ENCODE peak calls at places on chromosomes 11 and 22, in nine cellular contexts. One of them, this sample, is unnamed.

GRCh38 chr11:28581286-28582242 is 473.4 kb downstream of the METTL15 start:
- DNase-seq in psoas muscle: no peak
- DNase-seq in natural killer cell: no peak
- DNase-seq in lung: no peak
- DNase-seq in progenitor cell of endocrine pancreas: no peak
- DNase-seq in CD8-positive, alpha-beta T cell: no peak
- DNase-seq in body of pancreas: no peak
- DNase-seq in ovary: no peak
- DNase-seq in PC-9: no peak
- DNase-seq in this sample: no peak

GRCh38 chr11:31233425-31233824 is 136.1 kb downstream of the DCDC1 start:
- DNase-seq in body of pancreas: no peak
- DNase-seq in progenitor cell of endocrine pancreas: no peak
- DNase-seq in ovary: no peak
- DNase-seq in PC-9: no peak
- DNase-seq in psoas muscle: no peak
- DNase-seq in CD8-positive, alpha-beta T cell: no peak
- DNase-seq in lung: no peak
- DNase-seq in natural killer cell: no peak
- DNase-seq in this sample: no peak

GRCh38 chr11:73784734-73785133 is 2.9 kb upstream of the MRPL48 start:
- DNase-seq in progenitor cell of endocrine pancreas: no peak
- DNase-seq in lung: no peak
- DNase-seq in psoas muscle: no peak
- DNase-seq in natural killer cell: no peak
- DNase-seq in CD8-positive, alpha-beta T cell: no peak
- DNase-seq in ovary: no peak
- DNase-seq in PC-9: no peak
- DNase-seq in body of pancreas: no peak
- DNase-seq in this sample: no peak

GRCh38 chr11:8810331-8811301 is 100.4 kb upstream of the AKIP1 start:
- DNase-seq in psoas muscle: peak; percentile 82
- DNase-seq in lung: peak; percentile 74
- DNase-seq in CD8-positive, alpha-beta T cell: no peak
- DNase-seq in progenitor cell of endocrine pancreas: peak; percentile 47
- DNase-seq in natural killer cell: peak; percentile 30
- DNase-seq in body of pancreas: peak; percentile 91
- DNase-seq in ovary: peak; percentile 90
- DNase-seq in PC-9: no peak
- DNase-seq in this sample: peak; percentile 54

GRCh38 chr22:34645375-34645774 is 420.6 kb upstream of the ISX start:
- DNase-seq in progenitor cell of endocrine pancreas: no peak
- DNase-seq in PC-9: no peak
- DNase-seq in natural killer cell: no peak
- DNase-seq in ovary: no peak
- DNase-seq in body of pancreas: no peak
- DNase-seq in lung: no peak
- DNase-seq in psoas muscle: no peak
- DNase-seq in CD8-positive, alpha-beta T cell: no peak
- DNase-seq in this sample: no peak

GRCh38 chr11:73087730-73088129 is 54.4 kb downstream of the FCHSD2 start:
- DNase-seq in PC-9: no peak
- DNase-seq in ovary: no peak
- DNase-seq in psoas muscle: no peak
- DNase-seq in body of pancreas: peak; percentile 16
- DNase-seq in lung: peak; percentile 48
- DNase-seq in natural killer cell: no peak
- DNase-seq in progenitor cell of endocrine pancreas: no peak
- DNase-seq in CD8-positive, alpha-beta T cell: no peak
- DNase-seq in this sample: no peak

GRCh38 chr11:85475637-85476517 is 151.3 kb downstream of the DLG2 start:
- DNase-seq in PC-9: no peak
- DNase-seq in progenitor cell of endocrine pancreas: no peak
- DNase-seq in ovary: no peak
- DNase-seq in lung: no peak
- DNase-seq in psoas muscle: no peak
- DNase-seq in natural killer cell: no peak
- DNase-seq in body of pancreas: no peak
- DNase-seq in CD8-positive, alpha-beta T cell: no peak
- DNase-seq in this sample: no peak

GRCh38 chr11:10050561-10050960 is 243.5 kb downstream of the SBF2 start:
- DNase-seq in natural killer cell: no peak
- DNase-seq in PC-9: peak; percentile 82
- DNase-seq in progenitor cell of endocrine pancreas: no peak
- DNase-seq in psoas muscle: no peak
- DNase-seq in CD8-positive, alpha-beta T cell: no peak
- DNase-seq in lung: no peak
- DNase-seq in body of pancreas: no peak
- DNase-seq in ovary: no peak
- DNase-seq in this sample: no peak

GRCh38 chr11:103546236-103546635 is 437.0 kb downstream of the DYNC2H1 start:
- DNase-seq in body of pancreas: no peak
- DNase-seq in natural killer cell: no peak
- DNase-seq in lung: no peak
- DNase-seq in ovary: no peak
- DNase-seq in CD8-positive, alpha-beta T cell: no peak
- DNase-seq in PC-9: no peak
- DNase-seq in psoas muscle: no peak
- DNase-seq in progenitor cell of endocrine pancreas: no peak
- DNase-seq in this sample: no peak

GRCh38 chr11:35138606-35138948 is 394 bp upstream of the CD44 start:
- DNase-seq in PC-9: no peak
- DNase-seq in natural killer cell: no peak
- DNase-seq in progenitor cell of endocrine pancreas: peak; percentile 11
- DNase-seq in body of pancreas: no peak
- DNase-seq in psoas muscle: no peak
- DNase-seq in lung: no peak
- DNase-seq in CD8-positive, alpha-beta T cell: no peak
- DNase-seq in ovary: no peak
- DNase-seq in this sample: no peak

GRCh38 chr11:34425863-34426262 is 12.9 kb upstream of the CAT start:
- DNase-seq in lung: no peak
- DNase-seq in PC-9: no peak
- DNase-seq in body of pancreas: no peak
- DNase-seq in ovary: no peak
- DNase-seq in CD8-positive, alpha-beta T cell: no peak
- DNase-seq in progenitor cell of endocrine pancreas: no peak
- DNase-seq in psoas muscle: no peak
- DNase-seq in natural killer cell: no peak
- DNase-seq in this sample: no peak

GRCh38 chr11:36300651-36301050 is 4.6 kb downstream of the PRR5L start:
- DNase-seq in progenitor cell of endocrine pancreas: no peak
- DNase-seq in PC-9: no peak
- DNase-seq in CD8-positive, alpha-beta T cell: no peak
- DNase-seq in psoas muscle: peak; percentile 24
- DNase-seq in body of pancreas: peak; percentile 83
- DNase-seq in lung: no peak
- DNase-seq in ovary: peak; percentile 53
- DNase-seq in natural killer cell: no peak
- DNase-seq in this sample: no peak

GRCh38 chr22:44765571-44766285 is 13.4 kb downstream of the ARHGAP8 start:
- DNase-seq in CD8-positive, alpha-beta T cell: no peak
- DNase-seq in natural killer cell: no peak
- DNase-seq in ovary: no peak
- DNase-seq in lung: no peak
- DNase-seq in PC-9: no peak
- DNase-seq in progenitor cell of endocrine pancreas: no peak
- DNase-seq in body of pancreas: peak; percentile 36
- DNase-seq in psoas muscle: peak; percentile 43
- DNase-seq in this sample: no peak

GRCh38 chr22:37224757-37225420 is 12.6 kb upstream of the SSTR3 start:
- DNase-seq in psoas muscle: no peak
- DNase-seq in natural killer cell: no peak
- DNase-seq in CD8-positive, alpha-beta T cell: no peak
- DNase-seq in ovary: no peak
- DNase-seq in PC-9: no peak
- DNase-seq in body of pancreas: no peak
- DNase-seq in progenitor cell of endocrine pancreas: no peak
- DNase-seq in lung: no peak
- DNase-seq in this sample: no peak

GRCh38 chr22:37226514-37226913 is 14.2 kb upstream of the SSTR3 start:
- DNase-seq in CD8-positive, alpha-beta T cell: no peak
- DNase-seq in body of pancreas: no peak
- DNase-seq in ovary: no peak
- DNase-seq in psoas muscle: no peak
- DNase-seq in PC-9: no peak
- DNase-seq in progenitor cell of endocrine pancreas: no peak
- DNase-seq in natural killer cell: no peak
- DNase-seq in lung: no peak
- DNase-seq in this sample: no peak

GRCh38 chr22:37226087-37226486 is 13.8 kb upstream of the SSTR3 start:
- DNase-seq in psoas muscle: no peak
- DNase-seq in body of pancreas: no peak
- DNase-seq in PC-9: no peak
- DNase-seq in CD8-positive, alpha-beta T cell: no peak
- DNase-seq in ovary: no peak
- DNase-seq in progenitor cell of endocrine pancreas: no peak
- DNase-seq in lung: no peak
- DNase-seq in natural killer cell: no peak
- DNase-seq in this sample: no peak

GRCh38 chr22:37223965-37224551 is 11.8 kb upstream of the SSTR3 start:
- DNase-seq in body of pancreas: no peak
- DNase-seq in lung: no peak
- DNase-seq in CD8-positive, alpha-beta T cell: no peak
- DNase-seq in progenitor cell of endocrine pancreas: no peak
- DNase-seq in ovary: no peak
- DNase-seq in psoas muscle: no peak
- DNase-seq in natural killer cell: no peak
- DNase-seq in PC-9: no peak
- DNase-seq in this sample: no peak

GRCh38 chr22:37225481-37225880 is 13.2 kb upstream of the SSTR3 start:
- DNase-seq in PC-9: no peak
- DNase-seq in body of pancreas: no peak
- DNase-seq in lung: no peak
- DNase-seq in natural killer cell: no peak
- DNase-seq in CD8-positive, alpha-beta T cell: no peak
- DNase-seq in ovary: no peak
- DNase-seq in progenitor cell of endocrine pancreas: no peak
- DNase-seq in psoas muscle: no peak
- DNase-seq in this sample: no peak
- TF ChIP-seq CTCF in PC-9: peak; percentile 41
- TF ChIP-seq CTCF in body of pancreas: no peak
- TF ChIP-seq CTCF in lung: no peak
- TF ChIP-seq CTCF in natural killer cell: no peak
- TF ChIP-seq CTCF in CD8-positive, alpha-beta T cell: no peak
- TF ChIP-seq CTCF in ovary: no peak
- TF ChIP-seq CTCF in progenitor cell of endocrine pancreas: no peak
- TF ChIP-seq CTCF in psoas muscle: no peak
- TF ChIP-seq CTCF in this sample: no peak

GRCh38 chr22:23239429-23239828 is 59.1 kb downstream of the BCR start:
- DNase-seq in CD8-positive, alpha-beta T cell: no peak
- DNase-seq in psoas muscle: no peak
- DNase-seq in PC-9: no peak
- DNase-seq in lung: no peak
- DNase-seq in ovary: no peak
- DNase-seq in body of pancreas: no peak
- DNase-seq in progenitor cell of endocrine pancreas: no peak
- DNase-seq in natural killer cell: no peak
- DNase-seq in this sample: no peak

GRCh38 chr22:23242473-23243001 is 62.2 kb downstream of the BCR start:
- DNase-seq in body of pancreas: no peak
- DNase-seq in natural killer cell: no peak
- DNase-seq in psoas muscle: no peak
- DNase-seq in CD8-positive, alpha-beta T cell: no peak
- DNase-seq in progenitor cell of endocrine pancreas: no peak
- DNase-seq in ovary: no peak
- DNase-seq in lung: no peak
- DNase-seq in PC-9: no peak
- DNase-seq in this sample: no peak

GRCh38 chr22:23241562-23242472 is 61.5 kb downstream of the BCR start:
- DNase-seq in psoas muscle: no peak
- DNase-seq in ovary: no peak
- DNase-seq in PC-9: no peak
- DNase-seq in CD8-positive, alpha-beta T cell: no peak
- DNase-seq in body of pancreas: no peak
- DNase-seq in lung: no peak
- DNase-seq in progenitor cell of endocrine pancreas: no peak
- DNase-seq in natural killer cell: no peak
- DNase-seq in this sample: no peak

GRCh38 chr22:23238707-23239106 is 58.4 kb downstream of the BCR start:
- DNase-seq in lung: no peak
- DNase-seq in body of pancreas: no peak
- DNase-seq in PC-9: no peak
- DNase-seq in psoas muscle: no peak
- DNase-seq in progenitor cell of endocrine pancreas: no peak
- DNase-seq in CD8-positive, alpha-beta T cell: no peak
- DNase-seq in ovary: no peak
- DNase-seq in natural killer cell: no peak
- DNase-seq in this sample: no peak

GRCh38 chr22:23240639-23241389 is 60.5 kb downstream of the BCR start:
- DNase-seq in natural killer cell: no peak
- DNase-seq in psoas muscle: no peak
- DNase-seq in ovary: peak; percentile 14
- DNase-seq in CD8-positive, alpha-beta T cell: no peak
- DNase-seq in lung: no peak
- DNase-seq in progenitor cell of endocrine pancreas: no peak
- DNase-seq in PC-9: no peak
- DNase-seq in body of pancreas: no peak
- DNase-seq in this sample: no peak
- TF ChIP-seq CTCF in natural killer cell: no peak
- TF ChIP-seq CTCF in psoas muscle: peak; percentile 12
- TF ChIP-seq CTCF in ovary: no peak
- TF ChIP-seq CTCF in CD8-positive, alpha-beta T cell: no peak
- TF ChIP-seq CTCF in lung: no peak
- TF ChIP-seq CTCF in progenitor cell of endocrine pancreas: peak; percentile 40
- TF ChIP-seq CTCF in PC-9: no peak
- TF ChIP-seq CTCF in body of pancreas: no peak
- TF ChIP-seq CTCF in this sample: no peak

GRCh38 chr11:44877908-44878459 is 72.7 kb downstream of the TP53I11 start:
- DNase-seq in natural killer cell: no peak
- DNase-seq in progenitor cell of endocrine pancreas: no peak
- DNase-seq in CD8-positive, alpha-beta T cell: no peak
- DNase-seq in ovary: peak; percentile 35
- DNase-seq in body of pancreas: no peak
- DNase-seq in lung: no peak
- DNase-seq in psoas muscle: no peak
- DNase-seq in PC-9: no peak
- DNase-seq in this sample: no peak
- TF ChIP-seq CTCF in natural killer cell: no peak
- TF ChIP-seq CTCF in progenitor cell of endocrine pancreas: no peak
- TF ChIP-seq CTCF in CD8-positive, alpha-beta T cell: no peak
- TF ChIP-seq CTCF in ovary: no peak
- TF ChIP-seq CTCF in body of pancreas: no peak
- TF ChIP-seq CTCF in lung: no peak
- TF ChIP-seq CTCF in psoas muscle: no peak
- TF ChIP-seq CTCF in PC-9: no peak
- TF ChIP-seq CTCF in this sample: no peak

GRCh38 chr11:108147150-108147549 is 25.8 kb downstream of the ACAT1 start:
- DNase-seq in ovary: no peak
- DNase-seq in natural killer cell: no peak
- DNase-seq in CD8-positive, alpha-beta T cell: no peak
- DNase-seq in lung: no peak
- DNase-seq in progenitor cell of endocrine pancreas: no peak
- DNase-seq in PC-9: no peak
- DNase-seq in psoas muscle: no peak
- DNase-seq in body of pancreas: no peak
- DNase-seq in this sample: no peak
- TF ChIP-seq CTCF in ovary: no peak
- TF ChIP-seq CTCF in natural killer cell: no peak
- TF ChIP-seq CTCF in CD8-positive, alpha-beta T cell: no peak
- TF ChIP-seq CTCF in lung: no peak
- TF ChIP-seq CTCF in progenitor cell of endocrine pancreas: no peak
- TF ChIP-seq CTCF in PC-9: no peak
- TF ChIP-seq CTCF in psoas muscle: no peak
- TF ChIP-seq CTCF in body of pancreas: no peak
- TF ChIP-seq CTCF in this sample: no peak

GRCh38 chr11:112113539-112114457 is 27.1 kb downstream of the SDHD start:
- DNase-seq in natural killer cell: no peak
- DNase-seq in lung: no peak
- DNase-seq in PC-9: peak; percentile 66
- DNase-seq in psoas muscle: no peak
- DNase-seq in progenitor cell of endocrine pancreas: no peak
- DNase-seq in ovary: no peak
- DNase-seq in body of pancreas: no peak
- DNase-seq in CD8-positive, alpha-beta T cell: no peak
- DNase-seq in this sample: no peak
- TF ChIP-seq CTCF in natural killer cell: peak; percentile 79
- TF ChIP-seq CTCF in lung: peak; percentile 41
- TF ChIP-seq CTCF in PC-9: peak; percentile 93
- TF ChIP-seq CTCF in psoas muscle: peak; percentile 64
- TF ChIP-seq CTCF in progenitor cell of endocrine pancreas: peak; percentile 82
- TF ChIP-seq CTCF in ovary: no peak
- TF ChIP-seq CTCF in body of pancreas: peak; percentile 63
- TF ChIP-seq CTCF in CD8-positive, alpha-beta T cell: peak; percentile 89
- TF ChIP-seq CTCF in this sample: peak; percentile 73